ENCODE peak calls at places on chromosomes 4 and X, in seven cellular contexts. F is left ventricle myocardium inferior, L is OCI-LY7, S is A549, N is cardiac muscle cell, D is aorta, U is IMR-90. T is an unnamed sample.

GRCh38 chrX:20445109-20445508 is 178.4 kb upstream of the RPS6KA3 start:
- DNase-seq in S (no peak), N (no peak), U (no peak), D (no peak), F (no peak), L (no peak), T (no peak)

GRCh38 chrX:47112316-47112954 is 32.1 kb downstream of the NDUFB11 start:
- DNase-seq in N (peak), D (no peak), S (no peak), F (no peak), L (no peak), U (no peak), T (no peak)

GRCh38 chrX:104987063-104987462 is 233.4 kb downstream of the TEX13A start:
- DNase-seq in U (no peak), D (no peak), L (no peak), N (peak), F (no peak), S (no peak), T (no peak)

GRCh38 chr4:66475596-66475995 is 805.3 kb upstream of the EPHA5 start:
- DNase-seq in N (peak), U (no peak), D (no peak), L (peak), F (no peak), S (no peak), T (no peak)

GRCh38 chr4:154456240-154456639 is 35.4 kb downstream of the DCHS2 start:
- DNase-seq in U (no peak), S (no peak), D (no peak), L (no peak), F (no peak), N (no peak), T (no peak)

GRCh38 chr4:95248713-95249401 is 299.9 kb downstream of the UNC5C start:
- DNase-seq in N (no peak), L (no peak), F (no peak), S (no peak), U (no peak), D (no peak), T (no peak)

GRCh38 chr4:10605746-10606482 is 78.7 kb downstream of the CLNK start:
- DNase-seq in L (no peak), D (no peak), N (no peak), S (no peak), U (peak), F (no peak), T (peak)

GRCh38 chr4:15847746-15848145 is 69.6 kb downstream of the CD38 start:
- DNase-seq in N (no peak), L (no peak), U (no peak), D (no peak), F (no peak), S (no peak), T (no peak)

GRCh38 chr4:577499-578450 is 1.7 kb upstream of the TMEM271 start:
- DNase-seq in U (no peak), N (peak), D (peak), L (no peak), F (no peak), S (no peak), T (peak)

GRCh38 chrX:15988661-15989603 is 134.3 kb upstream of the AP1S2 start:
- DNase-seq in D (no peak), U (peak), N (peak), L (peak), F (no peak), S (no peak), T (peak)

GRCh38 chrX:39477438-39478120 is 620.2 kb downstream of the BCOR start:
- DNase-seq in S (no peak), U (no peak), F (peak), N (peak), D (peak), L (no peak), T (no peak)

GRCh38 chr4:22595684-22596083 is 79.8 kb upstream of the ADGRA3 start:
- DNase-seq in L (no peak), N (peak), S (no peak), U (no peak), F (no peak), D (no peak), T (no peak)

GRCh38 chr4:81131066-81131465 is 84.0 kb downstream of the PRKG2 start:
- DNase-seq in D (no peak), L (no peak), N (no peak), F (no peak), S (no peak), U (no peak), T (no peak)

GRCh38 chr4:75919914-75920313 is 17.7 kb upstream of the PPEF2 start:
- DNase-seq in F (peak), D (no peak), L (no peak), N (peak), S (no peak), U (peak), T (peak)

GRCh38 chrX:8846271-8846670 is 45.1 kb upstream of the FAM9A start:
- DNase-seq in D (no peak), N (no peak), U (no peak), L (no peak), S (no peak), F (no peak), T (no peak)

GRCh38 chr4:74431113-74431826 is 13.7 kb upstream of the AREG start:
- DNase-seq in U (no peak), N (peak), F (no peak), S (no peak), L (no peak), D (no peak), T (peak)

GRCh38 chrX:62839596-62839995 is 511.5 kb downstream of the SPIN4 start:
- DNase-seq in L (no peak), S (no peak), F (no peak), D (no peak), U (no peak), N (no peak), T (no peak)

GRCh38 chr4:95161781-95162469 is 386.8 kb downstream of the UNC5C start:
- DNase-seq in D (no peak), S (no peak), F (no peak), U (no peak), L (no peak), N (no peak), T (no peak)

GRCh38 chr4:158056689-158057245 is 116.1 kb downstream of the GASK1B start:
- DNase-seq in L (no peak), S (no peak), N (peak), U (no peak), F (no peak), D (no peak), T (no peak)

GRCh38 chr4:86970447-86971354 is 35.9 kb downstream of the AFF1 start:
- DNase-seq in S (no peak), D (no peak), N (no peak), L (no peak), U (no peak), F (no peak), T (no peak)

GRCh38 chr4:85474818-85475630 is at the start of gene ARHGAP24:
- DNase-seq in N (peak), U (peak), F (peak), L (peak), S (peak), D (peak), T (peak)

GRCh38 chrX:148500428-148501120 is at the start of gene AFF2:
- DNase-seq in L (peak), N (peak), F (peak), U (no peak), D (peak), S (peak), T (peak)

GRCh38 chr4:113114884-113115283 is 65.4 kb downstream of the ANK2 start:
- DNase-seq in S (no peak), L (no peak), F (no peak), U (no peak), D (no peak), N (no peak), T (no peak)

GRCh38 chr4:180197471-180197870 is 2045.7 kb upstream of the TENM3 start:
- DNase-seq in F (no peak), N (no peak), S (no peak), L (no peak), D (no peak), U (no peak), T (no peak)

GRCh38 chr4:129362685-129363274 is 266.8 kb downstream of the C4orf33 start:
- DNase-seq in D (no peak), S (peak), L (peak), U (peak), F (peak), N (peak), T (peak)

GRCh38 chrX:24876782-24877315 is 138.9 kb downstream of the ARX start:
- DNase-seq in L (no peak), S (no peak), N (no peak), D (no peak), U (no peak), F (no peak), T (no peak)

GRCh38 chr4:94758141-94758699 is 465 bp downstream of the BMPR1B start:
- DNase-seq in S (no peak), F (no peak), U (no peak), D (peak), L (no peak), N (peak), T (peak)

GRCh38 chr4:123397276-123398150 is 918 bp downstream of the SPRY1 start:
- DNase-seq in U (peak), L (peak), F (peak), N (peak), D (peak), S (no peak), T (peak)

GRCh38 chr4:123396294-123397275 is at the start of gene SPRY1:
- DNase-seq in U (peak), D (peak), L (peak), F (peak), N (peak), S (peak), T (peak)

GRCh38 chr4:123398151-123398802 is 1.7 kb downstream of the SPRY1 start:
- DNase-seq in F (peak), U (peak), N (peak), S (peak), L (peak), D (peak), T (peak)

GRCh38 chr4:123390846-123391456 is 5.6 kb upstream of the SPRY1 start:
- DNase-seq in N (peak), F (no peak), U (peak), L (peak), D (no peak), S (no peak), T (peak)

GRCh38 chr4:123393696-123394095 is 2.9 kb upstream of the SPRY1 start:
- DNase-seq in L (no peak), S (no peak), F (no peak), U (no peak), D (no peak), N (no peak), T (no peak)
- H3K4me3 ChIP-seq in L (no peak), S (no peak), F (peak), U (no peak), D (no peak), N (no peak), T (no peak)

GRCh38 chrX:53321943-53322497 is 40.6 kb upstream of the IQSEC2 start:
- DNase-seq in S (no peak), L (no peak), N (no peak), D (no peak), F (no peak), U (no peak), T (no peak)

GRCh38 chrX:53321216-53321942 is 40.0 kb upstream of the IQSEC2 start:
- DNase-seq in U (no peak), N (no peak), F (no peak), L (no peak), S (no peak), D (no peak), T (peak)

GRCh38 chrX:53318766-53319353 is 37.5 kb upstream of the IQSEC2 start:
- DNase-seq in F (no peak), S (no peak), N (no peak), U (no peak), D (no peak), L (no peak), T (no peak)

GRCh38 chrX:53319614-53320542 is 38.5 kb upstream of the IQSEC2 start:
- DNase-seq in F (no peak), U (no peak), N (no peak), D (no peak), S (no peak), L (no peak), T (no peak)

GRCh38 chrX:53320543-53321215 is 39.3 kb upstream of the IQSEC2 start:
- DNase-seq in S (no peak), D (peak), N (no peak), L (no peak), F (no peak), U (no peak), T (no peak)
- H3K4me3 ChIP-seq in S (peak), D (peak), N (peak), L (no peak), F (peak), U (peak), T (peak)

GRCh38 chrX:54182864-54183613 is at the start of gene FAM120C:
- DNase-seq in U (peak), D (peak), S (peak), N (peak), F (peak), L (peak), T (peak)

GRCh38 chrX:54180403-54180802 is 2.7 kb downstream of the FAM120C start:
- DNase-seq in U (peak), S (no peak), F (no peak), N (peak), L (no peak), D (no peak), T (peak)

GRCh38 chrX:54184474-54184873 is 1.4 kb upstream of the FAM120C start:
- DNase-seq in D (no peak), F (no peak), L (no peak), U (no peak), N (no peak), S (no peak), T (no peak)

GRCh38 chrX:54181196-54181953 is 1.7 kb downstream of the FAM120C start:
- DNase-seq in N (peak), F (no peak), L (no peak), D (no peak), S (no peak), U (peak), T (no peak)

GRCh38 chrX:54182194-54182863 is 725 bp downstream of the FAM120C start:
- DNase-seq in S (peak), D (peak), U (no peak), F (peak), L (peak), N (peak), T (peak)
- H3K4me3 ChIP-seq in S (peak), D (peak), U (peak), F (peak), L (peak), N (peak), T (peak)

GRCh38 chr4:123705419-123705818 is 308.8 kb downstream of the SPRY1 start:
- DNase-seq in N (no peak), F (no peak), D (no peak), U (no peak), L (no peak), S (no peak), T (no peak)

GRCh38 chr4:123696712-123697111 is 300.1 kb downstream of the SPRY1 start:
- DNase-seq in N (no peak), D (no peak), L (no peak), S (no peak), U (no peak), F (no peak), T (no peak)

GRCh38 chr4:123706961-123707360 is 310.4 kb downstream of the SPRY1 start:
- DNase-seq in S (no peak), D (no peak), L (no peak), N (no peak), U (no peak), F (no peak), T (peak)

GRCh38 chr4:123699823-123700822 is 303.5 kb downstream of the SPRY1 start:
- DNase-seq in S (no peak), D (no peak), L (no peak), U (peak), F (no peak), N (peak), T (peak)

GRCh38 chr4:123701046-123701445 is 304.5 kb downstream of the SPRY1 start:
- DNase-seq in S (no peak), L (no peak), N (peak), D (no peak), F (no peak), U (peak), T (peak)
- H3K4me3 ChIP-seq in S (no peak), L (no peak), N (no peak), D (no peak), F (no peak), U (no peak), T (peak)

T was measured in foreskin fibroblast.